ENCODE peak calls at places on chromosomes 4 and X, in four cellular contexts. L is neural crest cell, C is choroid plexus epithelial cell, V is GM12865. T is an unnamed sample.

GRCh38 chr4:21780158-21780557 is 168.4 kb downstream of the KCNIP4 start:
- DNase-seq in V (no peak), C (no peak), L (no peak), T (no peak)

GRCh38 chrX:154457491-154458115 is 478 bp upstream of the PLXNA3 start:
- DNase-seq in L (no peak), V (peak), C (no peak), T (peak)

GRCh38 chr4:77001907-77002306 is 52.4 kb downstream of the SEPTIN11 start:
- DNase-seq in C (peak), V (no peak), L (no peak), T (no peak)

GRCh38 chr4:8517946-8518345 is 62.2 kb upstream of the GPR78 start:
- DNase-seq in L (no peak), V (no peak), C (no peak), T (no peak)

GRCh38 chr4:36399762-36400353 is 118.4 kb downstream of the DTHD1 start:
- DNase-seq in C (peak), V (peak), L (peak), T (no peak)

GRCh38 chr4:71882113-71882512 is 98.2 kb upstream of the GC start:
- DNase-seq in L (no peak), V (no peak), C (no peak), T (no peak)

GRCh38 chr4:41748788-41749445 is 392 bp upstream of the PHOX2B start:
- DNase-seq in V (no peak), L (no peak), C (no peak), T (no peak)

GRCh38 chr4:122591196-122591595 is 29.7 kb downstream of the IL21 start:
- DNase-seq in C (no peak), L (no peak), V (no peak), T (no peak)

GRCh38 chr4:170399894-170400293 is 310.1 kb upstream of the AADAT start:
- DNase-seq in C (no peak), V (no peak), L (no peak), T (no peak)

GRCh38 chrX:119690921-119691716 is 1.8 kb downstream of the SEPTIN6 start:
- DNase-seq in V (peak), L (no peak), C (no peak), T (no peak)

GRCh38 chr4:82988323-82988832 is 22.2 kb downstream of the LIN54 start:
- DNase-seq in C (peak), V (no peak), L (no peak), T (no peak)

GRCh38 chr4:176052744-176053143 is 12.9 kb upstream of the WDR17 start:
- DNase-seq in C (no peak), L (no peak), V (peak), T (no peak)

GRCh38 chr4:65623509-65623908 is 46.8 kb downstream of the EPHA5 start:
- DNase-seq in L (no peak), V (no peak), C (peak), T (no peak)

GRCh38 chr4:3179126-3179706 is 69.7 kb upstream of the MSANTD1 start:
- DNase-seq in V (no peak), L (no peak), C (peak), T (no peak)

GRCh38 chr4:110480031-110480549 is 4.1 kb downstream of the ENPEP start:
- DNase-seq in C (peak), L (no peak), V (no peak), T (no peak)

GRCh38 chrX:136909706-136910564 is 29.4 kb upstream of the RBMX start:
- DNase-seq in V (peak), L (peak), C (peak), T (no peak)

GRCh38 chrX:132592880-132593279 is 104.0 kb upstream of the MBNL3 start:
- DNase-seq in L (peak), V (peak), C (peak), T (no peak)

GRCh38 chrX:106742831-106743230 is 16.3 kb downstream of the RNF128 start:
- DNase-seq in V (no peak), C (no peak), L (no peak), T (no peak)

GRCh38 chr4:54384563-54384962 is 155.5 kb downstream of the PDGFRA start:
- DNase-seq in L (no peak), V (peak), C (peak), T (no peak)

GRCh38 chr4:5120468-5120867 is 69.2 kb downstream of the STK32B start:
- DNase-seq in L (no peak), V (no peak), C (no peak), T (no peak)

DNA sequence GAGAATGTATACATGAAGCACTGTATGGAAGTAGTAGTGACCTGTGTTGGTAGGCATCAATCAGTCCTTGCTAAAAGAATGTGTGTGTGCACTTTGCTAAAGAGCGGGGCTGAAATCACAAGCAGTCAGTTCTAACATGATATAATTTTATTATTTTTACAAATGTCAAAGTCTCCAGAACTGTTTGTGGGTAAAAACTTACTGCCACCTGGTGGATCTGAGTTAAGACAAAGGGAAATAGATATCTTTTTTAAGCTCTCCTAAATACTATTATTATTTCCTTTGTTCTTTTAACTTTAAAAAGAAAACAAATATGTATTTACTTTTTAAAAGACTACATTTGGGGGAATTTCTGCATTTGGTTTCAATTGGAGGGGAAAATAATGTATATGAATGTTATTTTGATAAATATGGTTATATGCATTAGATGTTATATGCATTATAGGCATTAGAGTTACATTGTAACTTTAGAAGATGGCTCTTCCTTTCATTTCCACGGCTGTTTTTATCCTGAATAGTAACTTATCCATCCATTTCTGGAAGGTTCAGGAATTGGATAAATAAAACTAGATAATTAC is 7.8 kb upstream of the CLOCK start:
- DNase-seq in C (peak), L (no peak), V (peak), T (no peak)
- TF ChIP-seq CTCF in C (peak), L (no peak), V (peak), T (peak)

GRCh38 chr4:94566420-94566819 is 114.7 kb downstream of the PDLIM5 start:
- DNase-seq in C (no peak), V (no peak), L (no peak), T (no peak)
- TF ChIP-seq CTCF in C (no peak), V (no peak), L (no peak), T (no peak)

GRCh38 chrX:94107981-94108380 is 434.0 kb downstream of the FAM133A start:
- DNase-seq in C (no peak), L (no peak), V (no peak), T (no peak)
- TF ChIP-seq CTCF in C (no peak), L (peak), V (no peak), T (peak)

DNA sequence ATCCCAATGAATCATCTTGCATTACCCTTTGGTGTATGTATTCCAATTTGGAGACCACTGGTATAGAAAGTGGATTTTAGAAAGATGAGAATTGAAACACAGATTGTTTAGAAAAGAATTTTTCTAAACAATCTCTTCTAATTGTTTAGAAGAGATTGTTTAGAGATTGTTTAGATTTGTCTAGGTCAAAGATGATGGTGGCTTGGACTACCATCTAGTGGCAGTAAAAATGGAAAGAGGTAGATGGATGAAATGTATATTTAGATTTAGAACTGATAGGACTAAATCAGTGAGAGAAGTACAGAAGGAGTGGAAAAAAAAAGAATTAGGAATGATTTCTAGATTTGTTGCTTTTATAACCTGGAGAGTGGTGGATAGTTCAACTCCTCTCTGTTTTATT is 70.6 kb downstream of the ARSJ start:
- DNase-seq in V (peak), L (no peak), C (peak), T (no peak)
- TF ChIP-seq CTCF in V (peak), L (no peak), C (no peak), T (peak)

DNA sequence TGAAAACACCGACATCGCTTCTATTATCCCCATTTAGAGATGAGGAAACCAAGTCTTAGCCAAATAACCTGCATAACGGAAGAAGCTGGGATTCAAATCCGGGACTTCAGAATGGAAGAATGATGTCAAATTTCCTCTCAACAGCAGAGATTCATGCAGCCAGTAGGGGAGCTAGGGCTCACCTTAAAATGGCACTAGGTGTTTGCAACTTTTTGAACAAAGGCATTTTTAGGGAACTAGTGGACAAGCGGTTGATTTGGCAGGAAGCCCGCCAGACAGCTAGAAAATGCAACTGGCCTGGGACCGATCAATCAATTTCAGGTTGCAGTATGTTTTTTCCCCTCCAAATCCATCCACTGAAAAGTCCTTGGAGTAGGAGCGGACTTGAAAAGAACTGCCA is 224.2 kb downstream of the PTTG2 start:
- DNase-seq in L (no peak), V (peak), C (peak), T (no peak)
- TF ChIP-seq CTCF in L (peak), V (peak), C (peak), T (no peak)

GRCh38 chr4:127788517-127788916 is 6.4 kb downstream of the HSPA4L start:
- DNase-seq in C (peak), V (peak), L (no peak), T (no peak)
- TF ChIP-seq CTCF in C (peak), V (peak), L (peak), T (no peak)

DNA sequence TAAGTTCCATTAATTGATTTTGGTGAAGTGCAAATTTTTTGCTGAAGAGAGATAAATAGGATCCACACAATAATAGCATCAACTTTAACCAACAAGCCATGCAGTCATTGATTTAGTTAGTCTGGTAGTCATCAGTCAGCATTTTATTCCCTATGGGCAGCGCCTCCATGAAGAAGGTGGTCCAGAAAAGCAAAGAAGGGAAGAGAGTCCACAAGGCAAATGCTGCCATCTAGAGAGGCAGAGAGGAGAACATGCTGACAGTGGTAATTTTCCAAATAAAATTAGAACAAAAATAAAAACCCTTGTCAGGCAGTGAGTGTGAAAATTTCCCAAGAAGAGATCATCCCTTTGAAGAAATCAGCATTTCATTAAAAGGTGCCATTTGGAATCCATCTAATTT is 366.7 kb upstream of the FAM241A start:
- DNase-seq in V (no peak), L (no peak), C (peak), T (no peak)
- TF ChIP-seq CTCF in V (no peak), L (peak), C (peak), T (peak)

GRCh38 chr4:1814453-1814852 is 21.4 kb downstream of the FGFR3 start:
- DNase-seq in L (no peak), V (no peak), C (no peak), T (no peak)

GRCh38 chr4:1815096-1815996 is 22.3 kb downstream of the FGFR3 start:
- DNase-seq in V (no peak), L (no peak), C (no peak), T (no peak)

GRCh38 chr4:1812720-1813119 is 19.6 kb downstream of the FGFR3 start:
- DNase-seq in L (no peak), C (no peak), V (no peak), T (no peak)

GRCh38 chr4:1813231-1813630 is 20.1 kb downstream of the FGFR3 start:
- DNase-seq in C (no peak), V (no peak), L (no peak), T (no peak)

DNA sequence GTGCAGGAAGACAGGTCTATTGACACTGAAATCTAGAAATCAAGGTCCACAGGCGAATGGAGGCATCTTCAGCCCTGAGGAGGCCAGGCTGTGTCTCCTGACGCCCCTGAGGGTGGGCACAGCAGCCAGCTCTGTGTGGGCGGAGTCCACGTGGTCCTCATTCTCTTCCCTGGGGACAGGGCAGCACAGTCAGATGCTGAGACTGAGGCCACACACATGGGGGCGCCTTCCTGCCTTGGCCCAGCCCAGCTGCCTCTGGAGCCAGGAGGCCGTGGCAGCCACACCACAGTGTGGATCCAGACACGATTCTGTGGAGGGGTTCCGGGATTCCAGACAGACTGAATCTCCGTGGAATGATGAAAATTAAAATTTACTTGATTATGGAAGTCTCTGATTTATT is 20.8 kb downstream of the FGFR3 start:
- DNase-seq in L (no peak), V (no peak), C (peak), T (no peak)
- TF ChIP-seq CTCF in L (no peak), V (peak), C (peak), T (peak)

GRCh38 chrX:49756692-49757091 is 60.9 kb upstream of the PAGE1 start:
- DNase-seq in V (peak), C (no peak), L (no peak), T (no peak)

GRCh38 chrX:49748211-49748956 is 52.6 kb upstream of the PAGE1 start:
- DNase-seq in L (no peak), C (no peak), V (no peak), T (no peak)

GRCh38 chrX:49753691-49754090 is 57.9 kb upstream of the PAGE1 start:
- DNase-seq in L (no peak), V (no peak), C (no peak), T (no peak)

DNA sequence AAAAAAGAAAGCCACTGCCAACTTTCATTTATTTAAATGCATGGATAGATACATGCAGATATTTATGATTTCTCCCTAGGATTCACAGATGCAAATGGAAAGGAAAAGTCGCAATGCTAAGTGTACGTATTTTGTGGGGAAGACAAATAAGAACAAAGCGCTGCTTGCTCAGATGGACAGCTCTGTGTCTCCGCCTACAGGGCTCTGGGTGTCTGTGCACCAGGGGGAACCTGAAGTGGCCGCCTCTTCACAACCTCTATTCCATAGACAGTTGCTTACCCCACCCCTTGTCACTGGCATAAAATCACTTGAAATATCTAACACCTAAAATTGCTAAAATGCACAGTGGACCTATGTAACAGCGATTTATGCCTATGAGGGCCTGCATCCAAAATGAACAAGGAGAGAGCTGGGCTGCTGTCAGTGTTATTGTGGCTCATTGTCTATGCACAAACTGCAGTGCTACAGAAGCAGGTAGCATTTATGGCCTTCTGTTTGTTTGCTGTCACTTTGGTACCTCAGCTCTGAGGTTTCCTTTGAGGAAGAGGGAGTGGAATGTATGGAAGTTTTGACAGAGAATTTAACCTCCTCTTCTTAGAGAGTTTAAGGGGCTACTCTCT is 58.6 kb upstream of the PAGE1 start:
- DNase-seq in C (peak), V (peak), L (peak), T (no peak)
- TF ChIP-seq CTCF in C (peak), V (peak), L (peak), T (peak)